ENCODE peak calls at places on chromosome 11, in ten cellular contexts. O, I, C, M, F, R, K, U, P and Y are unnamed samples.

GRCh38 chr11:17748044-17748443 is 13.5 kb downstream of the KCNC1 start:
- DNase-seq in O (peak; percentile 24), P (peak; percentile 22), M (no peak), U (no peak), F (no peak), I (no peak), R (no peak), C (no peak), K (no peak), Y (no peak)

GRCh38 chr11:70443043-70444030 is 45.0 kb downstream of the CTTN start:
- DNase-seq in M (no peak), C (no peak), F (no peak), K (no peak), U (no peak), I (no peak), P (no peak), O (no peak), R (no peak), Y (no peak)

GRCh38 chr11:10162222-10162621 is 131.8 kb downstream of the SBF2 start:
- DNase-seq in O (no peak), M (no peak), R (no peak), F (no peak), P (no peak), I (no peak), C (no peak), U (no peak), K (no peak), Y (no peak)

GRCh38 chr11:62054081-62054480 is 69.7 kb upstream of the INCENP start:
- DNase-seq in M (no peak), P (no peak), R (no peak), O (peak; percentile 29), U (no peak), F (no peak), C (no peak), I (no peak), K (no peak), Y (no peak)

GRCh38 chr11:80194016-80194415 is 753.2 kb upstream of the TENM4 start:
- DNase-seq in O (no peak), F (no peak), M (no peak), I (no peak), U (no peak), C (no peak), R (no peak), P (no peak), K (no peak), Y (no peak)

GRCh38 chr11:120608760-120609211 is 97.2 kb downstream of the GRIK4 start:
- DNase-seq in O (no peak), I (no peak), C (no peak), R (no peak), F (peak; percentile 56), P (no peak), U (peak; percentile 15), K (no peak), M (no peak), Y (peak; percentile 40)

GRCh38 chr11:41498726-41499125 is 39.3 kb upstream of the LRRC4C start:
- DNase-seq in U (no peak), R (no peak), O (no peak), C (no peak), I (no peak), M (no peak), K (no peak), F (no peak), P (no peak), Y (no peak)

GRCh38 chr11:119791047-119791446 is 62.0 kb upstream of the NECTIN1 start:
- DNase-seq in I (no peak), R (no peak), O (peak; percentile 32), U (no peak), K (no peak), F (no peak), M (no peak), C (no peak), P (peak; percentile 25), Y (no peak)

GRCh38 chr11:128695539-128696221 is 1.8 kb downstream of the FLI1 start:
- DNase-seq in P (no peak), O (peak; percentile 77), K (no peak), F (peak; percentile 50), C (no peak), I (no peak), U (no peak), M (no peak), R (no peak), Y (no peak)

DNA sequence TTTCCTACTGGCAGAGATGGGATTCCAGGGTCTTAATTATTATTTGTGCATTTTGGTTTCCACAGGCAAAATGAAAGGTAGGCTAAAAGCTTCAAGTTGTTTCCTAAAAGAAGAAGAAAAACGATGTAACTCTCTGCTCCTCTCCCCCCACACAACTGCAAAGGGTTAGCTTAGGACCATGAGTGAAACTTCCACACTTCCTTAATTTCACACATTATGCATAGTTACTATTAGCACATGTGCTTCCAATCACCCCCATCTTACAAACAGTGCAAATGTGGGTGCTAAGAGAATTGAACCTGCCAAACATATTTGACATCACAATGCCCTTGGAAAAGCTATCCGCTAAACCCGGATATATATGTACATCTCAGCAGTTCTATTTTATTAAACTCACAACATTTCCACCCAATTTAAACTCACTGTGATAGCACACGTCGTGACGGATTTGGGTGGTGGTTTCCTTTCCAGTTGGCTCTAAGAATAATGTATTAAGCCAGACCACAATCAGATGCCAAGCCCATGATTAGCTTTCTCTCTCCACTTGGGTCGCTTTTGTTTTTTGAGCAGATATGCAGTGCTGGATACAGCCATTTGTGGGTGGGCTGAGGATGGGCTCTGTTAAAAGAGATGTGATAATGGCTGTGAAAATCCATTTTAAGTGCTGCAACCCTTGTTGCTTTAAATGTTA is 245.0 kb upstream of the POU2AF2 start:
- DNase-seq in K (no peak), F (no peak), R (no peak), M (no peak), I (no peak), U (no peak), O (no peak), P (no peak), C (no peak), Y (no peak)
- H3K4me3 ChIP-seq in K (no peak overlapping the region), F (no peak overlapping the region), R (no peak overlapping the region), M (no peak overlapping the region), I (no peak overlapping the region), U (no peak overlapping the region), O (no peak overlapping the region), P (no peak overlapping the region), C (no peak overlapping the region), Y (no peak overlapping the region)

DNA sequence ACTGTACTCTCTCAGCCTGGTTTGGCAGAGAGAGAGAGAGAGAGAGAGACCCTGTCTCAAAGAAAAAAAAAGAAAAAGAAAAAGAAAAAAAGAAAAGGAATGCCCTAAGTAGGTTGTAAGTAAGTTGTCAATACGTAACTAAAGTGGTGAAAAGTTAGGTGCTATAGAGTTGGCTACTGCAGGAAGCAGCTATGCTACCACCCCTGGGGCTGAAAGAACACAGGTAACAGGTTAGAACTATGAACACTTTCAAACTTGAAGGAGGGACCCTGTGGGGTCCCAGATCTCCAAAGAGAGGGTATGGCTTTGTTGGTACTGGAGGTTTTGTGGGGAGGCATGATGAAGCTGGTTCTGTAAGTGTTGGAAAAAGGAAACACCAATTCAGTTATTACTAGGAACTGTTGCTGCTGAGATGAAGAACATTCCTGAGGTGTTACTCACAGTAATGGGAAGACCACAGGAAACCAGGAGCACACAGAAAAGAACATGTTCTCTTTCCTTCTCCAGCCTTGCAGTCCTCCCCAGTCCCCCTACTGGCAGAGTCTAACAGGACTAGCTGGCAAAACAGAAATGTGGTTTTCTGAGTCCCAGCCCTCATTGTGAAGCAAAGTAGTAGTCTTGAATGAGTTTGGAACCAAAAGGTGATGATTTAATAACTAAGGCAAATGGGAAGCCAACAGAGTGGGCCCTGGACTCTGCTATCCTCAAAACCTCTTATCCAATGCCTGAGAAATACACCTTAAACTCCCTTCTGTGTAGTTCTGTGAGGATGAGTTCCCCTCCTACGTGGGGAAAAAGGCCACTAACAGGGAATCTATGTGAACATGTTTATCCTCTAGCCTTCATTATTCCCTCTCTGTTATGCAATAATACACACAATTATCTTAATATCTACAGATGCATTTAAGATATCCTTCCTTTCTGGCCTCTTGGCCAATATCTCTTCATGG is 427.0 kb upstream of the DDI1 start:
- DNase-seq in C (peak; percentile 96), P (no peak), U (no peak), O (no peak), I (no peak), R (peak; percentile 25), M (no peak), K (no peak), F (no peak), Y (no peak)
- TF ChIP-seq CTCF in C (peak; percentile 69), P (no peak), U (no peak), O (no peak), I (no peak), R (no peak), M (no peak), K (no peak), F (no peak), Y (no peak)

DNA sequence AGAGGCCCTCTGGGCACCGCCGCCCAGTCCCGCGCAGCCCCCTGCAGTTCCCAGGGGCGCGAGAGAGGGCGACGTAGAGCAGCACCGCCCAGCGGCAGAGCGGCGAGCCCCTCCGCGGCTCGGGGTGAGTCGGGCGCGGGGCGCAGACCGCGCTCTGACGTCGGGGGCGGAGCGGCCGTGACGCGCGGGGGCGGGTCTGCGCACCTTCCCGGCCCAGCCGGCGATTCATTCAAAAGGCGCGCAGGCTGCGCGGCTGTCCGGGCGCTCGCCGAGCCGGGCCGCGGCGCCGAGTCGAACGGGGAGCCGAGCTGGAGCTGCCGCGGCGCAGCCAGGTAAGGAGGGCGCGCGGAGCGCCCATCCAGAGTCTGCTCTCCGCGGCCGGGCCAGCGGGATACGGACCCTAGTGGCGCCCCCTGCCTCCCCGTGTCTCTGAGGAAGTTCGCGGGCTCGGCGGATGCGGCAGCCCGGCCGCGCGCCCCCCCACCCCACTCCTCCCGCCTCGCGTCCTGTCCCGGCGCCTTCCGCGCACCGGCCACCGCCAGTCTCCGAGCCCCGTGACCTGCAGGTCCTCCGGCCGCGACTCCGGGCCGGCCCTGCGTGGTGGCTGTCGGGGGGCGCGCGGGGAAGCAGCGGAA is at the start of gene RELT:
- DNase-seq in F (peak; percentile 87), R (peak; percentile 89), P (peak; percentile 94), I (peak; percentile 85), M (peak; percentile 92), K (peak; percentile 65), O (peak; percentile 93), C (peak; percentile 89), U (peak; percentile 90), Y (peak; percentile 63)
- TF ChIP-seq POLR2A in F (peak; percentile 91), R (peak; percentile 98), P (peak; percentile 70), I (peak; percentile 100), M (no peak), K (no peak), O (no peak), C (peak; percentile 99), U (peak; percentile 58), Y (no peak)

DNA sequence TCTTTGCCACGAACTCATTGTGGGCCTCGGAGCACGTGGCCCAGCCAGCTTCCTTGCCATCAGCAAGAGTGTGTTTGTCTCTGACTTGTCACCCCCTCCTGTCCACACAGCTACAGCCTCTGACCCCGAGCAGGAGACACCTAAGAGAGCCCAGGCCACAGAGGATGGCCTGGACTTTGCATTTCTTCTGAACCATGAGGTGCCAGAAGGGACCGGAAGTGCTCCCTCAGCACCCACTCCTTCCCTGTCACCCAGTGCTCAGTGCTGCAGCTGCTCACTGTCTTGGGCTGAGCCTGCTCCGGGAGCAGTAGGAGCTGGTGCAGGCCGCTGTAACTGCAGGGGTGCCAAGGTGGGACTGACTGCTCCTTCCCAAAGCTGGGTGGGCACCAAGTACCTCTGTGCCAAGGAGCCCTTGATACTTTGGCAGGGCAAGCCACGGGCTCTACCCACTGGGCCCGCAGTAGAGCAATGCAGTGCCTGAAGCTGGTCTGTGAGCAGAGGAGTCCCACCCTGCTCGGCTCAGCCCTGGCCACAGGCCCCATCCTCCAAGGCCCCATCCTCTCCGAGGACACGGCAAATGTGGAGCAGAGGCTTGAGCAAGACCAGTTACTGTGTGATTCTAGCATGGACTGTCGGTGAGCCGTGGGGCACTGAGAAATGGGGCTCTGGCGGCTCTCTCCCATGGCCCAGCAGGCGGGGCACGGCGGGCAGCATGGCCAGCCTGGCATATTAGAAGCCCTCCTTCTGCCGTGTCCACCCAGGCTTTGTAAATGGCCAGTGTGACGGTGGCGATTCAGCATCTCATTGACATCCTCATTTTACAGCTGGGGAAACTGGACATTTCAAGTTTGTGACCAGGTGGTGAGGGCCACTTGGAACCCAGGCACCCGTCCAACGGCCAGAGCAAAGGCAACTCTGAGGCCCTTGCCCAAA is 6.3 kb downstream of the GRK2 start:
- DNase-seq in U (no peak), K (no peak), C (no peak), O (peak; percentile 65), F (peak; percentile 33), P (peak; percentile 49), M (no peak), I (peak; percentile 14), R (no peak), Y (no peak)
- H3K4me3 ChIP-seq in U (no peak overlapping the region), K (peak overlapping the region; percentile 81), C (no peak overlapping the region), O (no peak overlapping the region), F (no peak overlapping the region), P (peak overlapping the region; percentile 92), M (no peak overlapping the region), I (no peak overlapping the region), R (no peak overlapping the region), Y (no peak overlapping the region)